ENCODE peak calls at places on chromosome 1, in eight cellular contexts. Z, J, M, X, T, Q, P and H are unnamed samples.

GRCh38 chr1:231919900-231920299 is 293.3 kb downstream of the DISC1 start:
- DNase-seq in Z (no peak), J (peak), M (no peak), X (no peak), T (peak), Q (no peak), P (no peak), H (no peak)

GRCh38 chr1:100643430-100644196 is 75.9 kb upstream of the VCAM1 start:
- DNase-seq in Z (no peak), J (no peak), M (no peak), X (no peak), T (no peak), Q (no peak), P (no peak), H (no peak)

GRCh38 chr1:98949166-98949565 is 55.5 kb downstream of the PLPPR5 start:
- DNase-seq in Z (no peak), J (no peak), M (no peak), X (no peak), T (no peak), Q (no peak), P (no peak), H (no peak)

GRCh38 chr1:183218981-183219621 is 33.0 kb downstream of the LAMC2 start:
- DNase-seq in Z (no peak), J (peak), M (no peak), X (no peak), T (peak), Q (no peak), P (no peak), H (no peak)

GRCh38 chr1:47998396-47998990 is 1.3 kb upstream of the TRABD2B start:
- DNase-seq in Z (no peak), J (no peak), M (no peak), X (no peak), T (no peak), Q (no peak), P (no peak), H (no peak)

GRCh38 chr1:90391116-90391515 is 326.0 kb downstream of the BARHL2 start:
- DNase-seq in Z (no peak), J (no peak), M (no peak), X (no peak), T (no peak), Q (no peak), P (no peak), H (no peak)

GRCh38 chr1:6292134-6292533 is 31.2 kb upstream of the GPR153 start:
- DNase-seq in Z (no peak), J (no peak), M (no peak), X (no peak), T (no peak), Q (no peak), P (no peak), H (no peak)

GRCh38 chr1:203048555-203049051 is 22.3 kb downstream of the PPFIA4 start:
- DNase-seq in Z (no peak), J (peak), M (peak), X (no peak), T (no peak), Q (no peak), P (no peak), H (no peak)